ENCODE peak calls at places on chromosomes 1 and 21, in ten cellular contexts. R, Q, V, W, O, U, C, Y, T and L are unnamed samples.

GRCh38 chr1:200908158-200908868 is 13.6 kb downstream of the INAVA start:
- DNase-seq in R (no peak), T (no peak), Q (no peak), Y (no peak), O (no peak), U (no peak), V (no peak), C (peak), W (no peak), L (no peak)

GRCh38 chr1:67431869-67432578 is 1.8 kb upstream of the SERBP1 start:
- DNase-seq in R (no peak), Q (no peak), U (no peak), W (no peak), T (no peak), V (no peak), C (no peak), O (no peak), Y (no peak), L (no peak)

GRCh38 chr1:18394563-18395156 is 86.1 kb upstream of the KLHDC7A start:
- DNase-seq in Y (no peak), T (no peak), V (no peak), O (no peak), W (no peak), C (no peak), Q (no peak), R (no peak), U (no peak), L (no peak)

GRCh38 chr1:34155851-34156250 is 9.2 kb downstream of the CSMD2 start:
- DNase-seq in T (no peak), W (no peak), U (no peak), V (no peak), O (no peak), C (no peak), R (no peak), Q (no peak), Y (no peak), L (no peak)

GRCh38 chr1:205410581-205411298 is 11.1 kb downstream of the LEMD1 start:
- DNase-seq in R (no peak), T (no peak), W (no peak), Q (peak), O (no peak), V (no peak), C (no peak), U (no peak), Y (no peak), L (no peak)

GRCh38 chr1:17780916-17781315 is 25.8 kb downstream of the ACTL8 start:
- DNase-seq in Q (no peak), Y (no peak), C (no peak), V (no peak), O (no peak), W (no peak), R (no peak), T (no peak), U (no peak), L (no peak)

GRCh38 chr1:59393211-59394180 is 96.6 kb downstream of the FGGY start:
- DNase-seq in C (peak), V (no peak), U (no peak), T (peak), Q (peak), O (no peak), Y (no peak), R (peak), W (peak), L (peak)

GRCh38 chr1:19067912-19068638 is 111.6 kb upstream of the IFFO2 start:
- DNase-seq in O (no peak), Y (no peak), V (no peak), T (no peak), R (no peak), U (peak), W (no peak), Q (no peak), C (no peak), L (no peak)

GRCh38 chr21:45080639-45081414 is 6.4 kb downstream of the ADARB1 start:
- DNase-seq in V (no peak), C (peak), O (no peak), T (no peak), Q (no peak), U (no peak), R (no peak), W (no peak), Y (no peak), L (peak)

GRCh38 chr1:45864765-45865164 is 61.4 kb downstream of the MAST2 start:
- DNase-seq in W (no peak), Y (no peak), V (no peak), R (no peak), O (no peak), Q (no peak), C (no peak), U (no peak), T (no peak), L (no peak)

GRCh38 chr1:241770115-241770514 is 77.9 kb upstream of the EXO1 start:
- DNase-seq in Q (no peak), T (no peak), W (no peak), Y (no peak), C (no peak), R (no peak), V (no peak), U (no peak), O (no peak), L (peak)

GRCh38 chr1:157213836-157214235 is 75.6 kb upstream of the ETV3 start:
- DNase-seq in V (no peak), U (no peak), O (no peak), T (no peak), R (no peak), W (no peak), Y (no peak), C (no peak), Q (no peak), L (no peak)

GRCh38 chr1:69284508-69284907 is 283.2 kb upstream of the LRRC7 start:
- DNase-seq in Y (no peak), O (no peak), U (no peak), T (no peak), C (no peak), R (no peak), Q (no peak), V (no peak), W (no peak), L (no peak)

GRCh38 chr1:230224101-230224927 is 157.3 kb downstream of the GALNT2 start:
- DNase-seq in Q (no peak), T (no peak), V (no peak), U (no peak), C (no peak), Y (no peak), O (no peak), R (no peak), W (no peak), L (no peak)
- H3K4me3 ChIP-seq in Q (no peak), T (no peak), V (no peak), U (no peak), C (no peak), Y (peak), O (no peak), R (no peak), W (peak), L (no peak)

GRCh38 chr21:33434770-33435360 is 31.7 kb downstream of the IFNGR2 start:
- DNase-seq in C (no peak), O (no peak), Y (peak), U (no peak), W (no peak), Q (no peak), T (no peak), V (peak), R (no peak), L (peak)
- H3K27ac ChIP-seq in C (peak), O (no peak), Y (peak), U (peak), W (peak), Q (no peak), T (peak), V (peak), R (peak), L (peak)

DNA sequence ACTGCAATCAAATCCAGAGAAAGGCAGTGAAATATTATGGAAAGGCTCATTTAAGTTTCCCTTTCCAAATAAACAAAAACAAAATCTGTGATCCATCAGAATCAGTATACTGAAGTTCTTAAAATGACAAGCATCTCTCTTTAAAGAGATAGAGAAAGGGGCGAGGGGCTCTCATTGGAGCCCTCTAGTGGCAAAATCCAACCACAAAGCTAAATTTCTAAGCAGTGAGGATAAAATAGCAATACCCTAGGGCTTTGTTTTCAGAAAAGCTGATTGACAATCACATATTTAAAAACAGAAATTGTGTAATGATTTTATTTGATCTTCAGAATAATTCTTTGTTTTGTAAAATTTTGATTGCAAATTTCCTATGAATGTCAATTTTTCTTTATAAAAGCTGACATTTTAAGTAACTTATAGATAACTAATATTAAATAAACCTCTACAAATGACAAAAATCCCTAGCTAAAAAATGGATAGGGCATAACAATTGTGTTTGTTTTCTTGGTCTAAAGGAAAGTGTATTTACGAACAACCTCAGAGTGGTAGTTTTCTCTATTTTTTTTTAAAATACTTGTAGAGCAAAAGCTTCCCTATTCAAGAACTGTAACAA is 138.2 kb downstream of the COL24A1 start:
- DNase-seq in U (peak), R (no peak), Q (no peak), V (peak), O (peak), T (no peak), W (no peak), C (no peak), Y (no peak), L (peak)
- TF ChIP-seq CTCF in U (peak), R (peak), Q (no peak), V (peak), O (peak), T (peak), W (peak), C (peak), Y (peak), L (peak)

DNA sequence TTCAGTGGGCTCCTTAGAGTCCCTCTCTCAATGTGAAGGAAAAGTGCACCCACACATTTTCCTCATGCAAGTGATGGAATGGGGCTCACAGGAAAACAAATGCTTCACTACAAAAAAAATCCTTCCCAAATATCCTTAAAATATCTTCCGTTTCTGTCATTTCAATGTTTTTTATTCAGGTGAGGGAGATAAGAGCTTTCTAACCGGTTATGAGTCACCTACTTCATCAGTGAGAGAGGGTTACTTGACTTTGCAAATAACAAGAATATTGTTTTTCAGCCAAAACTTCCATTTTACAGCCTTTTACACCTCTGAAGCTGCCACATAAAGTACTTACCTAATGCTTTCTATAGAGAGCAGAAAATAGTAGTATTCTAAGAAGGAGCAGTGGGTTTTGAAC is 98.3 kb upstream of the CD55 start:
- DNase-seq in Q (no peak), W (no peak), U (no peak), T (no peak), O (no peak), V (no peak), Y (no peak), C (no peak), R (no peak), L (no peak)
- H3K4me3 ChIP-seq in Q (no peak), W (no peak), U (no peak), T (no peak), O (no peak), V (no peak), Y (no peak), C (no peak), R (no peak), L (no peak)

DNA sequence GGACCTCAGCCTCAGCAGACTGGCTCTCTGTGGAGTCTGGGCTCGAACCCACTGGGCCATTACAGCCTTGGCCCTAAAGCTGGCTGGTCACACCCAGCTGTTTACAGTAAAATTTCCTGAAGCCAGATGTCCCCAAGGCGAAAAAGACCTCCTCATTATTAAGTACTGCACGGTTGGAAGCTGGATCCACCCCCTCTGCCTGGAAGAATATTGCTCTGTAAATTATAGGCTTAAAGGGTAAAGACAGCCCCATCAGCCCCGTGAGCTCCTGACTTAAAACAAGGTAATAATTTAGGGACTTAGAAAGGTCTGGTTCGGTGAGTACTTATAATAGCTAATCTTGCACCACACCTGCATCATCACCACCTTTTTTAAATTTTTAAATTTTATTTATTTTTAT is 30.2 kb upstream of the TMEM51 start:
- DNase-seq in V (no peak), W (no peak), O (no peak), R (no peak), U (no peak), T (no peak), Y (no peak), C (no peak), Q (no peak), L (no peak)
- H3K27ac ChIP-seq in V (no peak), W (no peak), O (no peak), R (no peak), U (no peak), T (no peak), Y (no peak), C (no peak), Q (no peak), L (no peak)

DNA sequence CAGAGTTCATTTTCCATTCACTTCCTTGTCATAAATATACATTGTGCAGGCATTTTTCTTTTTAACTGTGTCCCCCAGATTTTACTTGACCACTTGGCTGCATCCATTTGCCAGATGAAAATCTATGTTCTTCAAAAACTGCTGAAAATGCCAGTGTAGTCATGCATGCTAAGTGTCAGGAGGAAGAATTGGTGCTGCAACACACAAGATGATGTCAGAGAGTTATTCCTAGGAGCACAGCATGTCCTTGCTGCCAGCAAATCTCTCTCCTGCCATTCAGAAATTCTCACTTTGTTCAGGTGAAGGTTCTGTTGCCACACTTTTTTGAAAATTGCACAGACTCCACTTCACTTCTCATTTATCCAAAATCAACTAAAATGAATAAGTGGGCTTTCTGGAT is 106.4 kb upstream of the MAGI3 start:
- DNase-seq in U (no peak), C (no peak), O (no peak), Y (no peak), Q (no peak), R (no peak), T (no peak), V (no peak), W (no peak), L (no peak)
- TF ChIP-seq CTCF in U (no peak), C (no peak), O (no peak), Y (no peak), Q (no peak), R (no peak), T (no peak), V (no peak), W (no peak), L (no peak)